ENCODE peak calls at places on chromosome 13, in four cellular contexts. N is mesendoderm, Y is neural progenitor cell, V is foreskin keratinocyte. F is an unnamed sample.

GRCh38 chr13:96091164-96091931 is 1.4 kb downstream of the HS6ST3 start:
- DNase-seq in N (peak), Y (peak), V (no peak), F (no peak)

GRCh38 chr13:24254151-24254810 is 55.1 kb upstream of the C1QTNF9 start:
- DNase-seq in N (no peak), Y (no peak), V (no peak), F (no peak)

GRCh38 chr13:73677041-73677589 is 457.1 kb downstream of the KLF12 start:
- DNase-seq in N (peak), Y (no peak), V (peak), F (peak)

GRCh38 chr13:100495455-100495854 is 93.1 kb downstream of the GGACT start:
- DNase-seq in N (no peak), Y (no peak), V (no peak), F (no peak)

GRCh38 chr13:65656740-65657329 is 1573.3 kb downstream of the PCDH9 start:
- DNase-seq in N (no peak), Y (no peak), V (no peak), F (no peak)

GRCh38 chr13:93794197-93794885 is 567.7 kb downstream of the GPC6 start:
- DNase-seq in N (no peak), Y (no peak), V (no peak), F (no peak)

GRCh38 chr13:60000986-60001385 is 162.7 kb downstream of the DIAPH3 start:
- DNase-seq in N (no peak), Y (no peak), V (no peak), F (no peak)

GRCh38 chr13:44312898-44313551 is 60.6 kb upstream of the SERP2 start:
- DNase-seq in N (no peak), Y (no peak), V (peak), F (peak)

GRCh38 chr13:26529441-26529840 is 28.0 kb upstream of the WASF3 start:
- DNase-seq in N (peak), Y (peak), V (no peak), F (no peak)

GRCh38 chr13:114196629-114197028 is 17.6 kb downstream of the CFAP97D2 start:
- DNase-seq in N (no peak), Y (no peak), V (no peak), F (no peak)

GRCh38 chr13:34867590-34867989 is 74.5 kb upstream of the NBEA start:
- DNase-seq in N (no peak), Y (no peak), V (no peak), F (no peak)

GRCh38 chr13:91212229-91212628 is 135.3 kb upstream of the MIR17HG start:
- DNase-seq in N (peak), Y (no peak), V (no peak), F (no peak)

GRCh38 chr13:80284290-80284689 is 56.6 kb downstream of the SPRY2 start:
- DNase-seq in N (no peak), Y (no peak), V (no peak), F (no peak)

GRCh38 chr13:36163809-36164308 is 32.7 kb upstream of the DCLK1 start:
- DNase-seq in N (no peak), Y (no peak), V (peak), F (peak)

GRCh38 chr13:79482271-79482970 is 1.5 kb downstream of the NDFIP2 start:
- DNase-seq in N (no peak), Y (no peak), V (no peak), F (no peak)

GRCh38 chr13:44837250-44837649 is 152.0 kb downstream of the NUFIP1 start:
- DNase-seq in N (no peak), Y (no peak), V (no peak), F (no peak)

GRCh38 chr13:42644841-42645240 is 70.9 kb downstream of the TNFSF11 start:
- DNase-seq in N (no peak), Y (no peak), V (no peak), F (no peak)

GRCh38 chr13:34357435-34358232 is 539.7 kb downstream of the RFC3 start:
- DNase-seq in N (peak), Y (peak), V (peak), F (peak)

DNA sequence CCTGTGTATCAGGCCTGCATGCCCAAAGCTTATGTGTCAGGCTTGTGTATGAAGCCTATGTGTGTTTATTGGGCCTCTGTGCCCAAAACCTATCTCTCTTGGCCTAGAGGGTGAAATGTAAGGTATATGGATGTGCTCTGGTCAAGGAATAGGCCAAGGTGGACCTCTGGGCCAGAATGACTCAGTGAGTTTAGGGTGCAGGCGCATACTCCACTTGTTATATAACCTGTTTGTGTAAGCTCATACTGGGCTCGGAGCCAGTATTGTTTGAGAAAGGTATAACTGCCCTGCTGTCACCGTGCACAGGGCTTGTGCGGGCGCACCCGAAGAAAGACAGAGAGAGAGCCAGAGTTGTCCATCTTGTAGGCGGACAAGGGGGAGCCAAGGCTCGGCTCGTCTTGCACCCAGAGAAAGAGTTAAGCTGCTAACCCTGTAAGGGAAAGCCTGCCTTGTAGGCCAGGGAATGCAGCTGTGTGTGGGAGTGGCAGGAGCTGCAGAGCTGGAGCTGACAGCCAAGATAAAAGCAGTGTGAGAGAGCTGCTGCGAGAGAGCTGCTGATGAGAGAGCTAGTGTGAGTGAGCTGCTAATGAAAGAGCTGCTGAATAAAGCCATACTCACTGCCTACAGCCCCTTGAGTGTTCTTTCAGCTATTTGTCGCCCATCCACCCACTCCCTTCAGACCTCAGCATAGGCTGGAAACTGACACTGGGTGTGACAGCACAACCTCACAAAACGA is 43.4 kb upstream of the N4BP2L1 start:
- DNase-seq in N (no peak), Y (peak), V (no peak), F (no peak)
- H3K27ac ChIP-seq in N (no peak), Y (no peak), V (no peak), F (no peak)

GRCh38 chr13:30126903-30127428 is 180.4 kb downstream of the KATNAL1 start:
- DNase-seq in N (no peak), Y (no peak), V (no peak), F (no peak)
- H3K27ac ChIP-seq in N (no peak), Y (no peak), V (no peak), F (no peak)

DNA sequence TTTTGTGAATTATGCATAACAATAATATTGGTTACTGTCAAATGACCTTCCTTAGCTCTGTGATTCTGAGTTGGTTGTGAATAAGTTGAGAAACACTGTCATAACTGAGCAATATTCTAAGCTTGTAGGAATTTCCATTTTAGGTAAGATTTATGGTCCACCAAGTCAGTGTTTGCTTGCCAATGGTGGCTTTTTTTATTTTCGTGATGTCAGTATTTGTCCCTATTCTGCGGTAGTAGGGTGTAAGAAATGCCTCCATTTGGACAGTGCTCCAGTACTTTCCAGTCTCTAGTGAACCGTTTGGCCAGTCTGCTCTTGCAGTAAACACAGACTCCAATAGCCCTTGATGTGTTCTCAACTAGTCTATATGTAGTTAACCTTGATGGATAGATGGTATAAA is 94.7 kb downstream of the FRY start:
- DNase-seq in N (no peak), Y (no peak), V (no peak), F (no peak)
- H3K27ac ChIP-seq in N (no peak), Y (no peak), V (no peak), F (no peak)

GRCh38 chr13:111183959-111184684 is 69.0 kb downstream of the ARHGEF7 start:
- DNase-seq in N (no peak), Y (no peak), V (no peak), F (no peak)

GRCh38 chr13:111183087-111183645 is 68.1 kb downstream of the ARHGEF7 start:
- DNase-seq in N (no peak), Y (no peak), V (no peak), F (no peak)

GRCh38 chr13:111186305-111186930 is 71.3 kb downstream of the ARHGEF7 start:
- DNase-seq in N (no peak), Y (no peak), V (no peak), F (no peak)

GRCh38 chr13:111181977-111182376 is 66.9 kb downstream of the ARHGEF7 start:
- DNase-seq in N (no peak), Y (no peak), V (no peak), F (no peak)

DNA sequence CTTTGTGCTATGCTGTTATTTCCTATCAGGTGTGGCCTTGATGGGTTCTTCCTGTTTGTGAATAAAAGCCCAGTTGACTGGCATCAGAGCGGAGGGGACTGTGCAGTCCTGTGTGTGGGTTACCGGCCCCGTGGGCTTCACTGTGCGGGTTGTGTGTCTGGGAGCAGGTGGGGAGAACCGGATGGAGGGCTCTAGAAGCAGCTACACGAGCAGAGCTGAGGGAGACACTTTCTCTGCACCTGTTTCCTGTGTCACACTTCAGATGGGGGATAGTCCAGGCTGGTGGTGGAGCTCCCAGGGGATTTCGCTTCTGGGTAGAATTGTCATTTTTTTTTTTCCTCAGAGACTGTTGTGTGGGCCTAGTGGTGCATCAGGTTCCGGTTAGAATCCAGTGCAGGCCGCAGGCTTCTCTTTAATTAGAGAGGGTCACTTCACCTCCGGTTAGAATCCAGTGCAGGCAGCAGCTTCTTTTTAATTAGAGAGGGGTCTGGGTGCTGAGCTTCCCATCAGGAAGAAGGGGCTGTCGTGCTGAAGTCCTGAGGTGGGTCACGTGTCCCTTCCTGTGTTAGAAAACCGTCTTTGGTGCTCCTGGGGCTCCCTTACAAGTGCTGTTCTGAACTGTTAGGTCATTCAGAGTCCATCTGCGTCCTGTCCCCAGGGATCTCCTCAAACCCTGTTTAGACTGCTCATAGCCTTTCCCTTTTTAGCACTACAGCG is 69.7 kb downstream of the ARHGEF7 start:
- DNase-seq in N (no peak), Y (no peak), V (no peak), F (no peak)
- H3K27ac ChIP-seq in N (no peak), Y (no peak), V (no peak), F (no peak)

DNA sequence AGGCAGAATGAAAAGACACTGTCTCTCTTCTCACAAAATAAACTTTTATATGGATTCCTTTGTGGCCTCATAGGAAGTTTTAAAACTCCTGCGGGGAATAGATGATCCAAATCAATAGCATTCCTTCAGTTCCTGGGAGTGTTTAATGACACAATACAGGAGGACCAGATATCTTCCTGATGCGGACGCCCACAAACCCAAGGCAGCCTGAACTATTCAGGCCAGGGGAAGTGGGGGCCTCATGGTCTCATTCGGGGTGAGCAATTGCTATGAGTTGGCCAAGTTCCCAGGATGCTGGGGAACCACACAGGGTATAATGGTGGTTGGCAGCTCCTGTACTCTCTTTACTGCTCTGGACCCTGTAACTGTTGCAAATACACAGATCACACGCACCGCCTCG is 401.2 kb downstream of the IRS2 start:
- DNase-seq in N (no peak), Y (no peak), V (no peak), F (no peak)
- H3K27ac ChIP-seq in N (no peak), Y (no peak), V (no peak), F (no peak)

DNA sequence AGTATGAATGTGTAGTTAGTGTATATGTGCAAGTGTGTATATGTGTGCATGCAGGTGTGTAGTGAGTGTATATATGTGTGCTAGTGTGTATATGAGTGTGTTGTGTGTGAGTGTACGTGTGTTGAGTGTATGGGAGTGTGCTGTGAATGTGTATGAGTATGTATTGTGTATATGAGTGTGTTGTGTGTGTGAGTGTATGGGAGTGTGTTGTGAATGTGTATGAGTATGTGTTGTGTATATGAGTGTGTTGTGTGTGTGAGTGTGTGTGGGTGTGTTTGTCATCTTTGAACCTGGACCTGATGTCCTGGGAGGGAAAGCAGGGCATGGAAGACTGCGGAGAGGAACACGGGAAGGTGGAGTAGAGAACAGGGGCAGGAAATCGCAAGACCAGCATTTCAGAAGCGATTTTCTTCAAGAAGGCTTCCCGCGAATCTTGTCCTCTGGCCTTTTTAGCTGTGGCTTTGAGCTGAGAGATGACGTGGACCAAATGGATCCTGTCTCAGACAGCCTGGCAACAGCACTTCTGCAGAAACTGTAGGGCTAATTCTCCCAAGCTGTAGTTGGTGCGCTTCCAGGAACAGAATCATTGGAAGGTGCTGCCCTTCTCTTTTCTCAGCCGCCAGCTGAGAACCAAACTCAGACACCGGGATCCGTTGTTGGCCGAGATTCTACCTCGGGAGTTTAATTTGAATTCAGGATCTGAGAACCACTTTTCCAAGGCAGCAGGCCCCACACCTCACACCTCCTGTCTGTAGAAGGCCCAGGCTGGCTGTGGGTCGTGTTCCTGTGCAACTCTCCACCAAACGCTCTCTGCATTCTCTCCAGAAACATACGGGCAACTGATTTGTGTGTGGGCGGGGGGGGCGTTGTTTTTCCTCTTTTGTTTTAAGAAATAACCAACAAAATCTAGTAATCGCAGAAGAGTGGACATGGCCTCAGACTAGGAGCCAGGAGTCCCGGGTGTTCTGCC is 94.7 kb upstream of the RAP2A start:
- DNase-seq in N (no peak), Y (no peak), V (no peak), F (no peak)
- H3K27ac ChIP-seq in N (no peak), Y (no peak), V (no peak), F (no peak)